ENCODE peak calls at places on chromosomes 2 and 18, in eight cellular contexts. F is CD8-positive, alpha-beta T cell; W is body of pancreas; Y is colonic mucosa; E is fibroblast of mammary gland; S is prostate gland; Q is brain microvascular endothelial cell; H is dorsolateral prefrontal cortex. A is an unnamed sample.

GRCh38 chr2:73237168-73237567 is 3.1 kb downstream of the CCT7 start:
- DNase-seq in H (no peak), Y (no peak), F (no peak), Q (no peak), E (no peak), S (no peak), W (no peak), A (no peak)

GRCh38 chr18:2402084-2402483 is 169.2 kb downstream of the METTL4 start:
- DNase-seq in F (no peak), H (no peak), S (no peak), W (no peak), E (peak; percentile 4), Y (no peak), Q (peak; percentile 37), A (no peak)

GRCh38 chr18:6729247-6730091 is at the start of gene ARHGAP28:
- DNase-seq in E (peak; percentile 79), Q (peak; percentile 87), F (no peak), S (peak; percentile 66), Y (peak; percentile 76), H (peak; percentile 55), W (peak; percentile 95), A (peak; percentile 75)

GRCh38 chr18:80175451-80176235 is 66.6 kb downstream of the ADNP2 start:
- DNase-seq in H (no peak), E (no peak), Q (peak; percentile 48), S (no peak), F (peak; percentile 41), Y (no peak), W (no peak), A (no peak)

GRCh38 chr2:8580316-8581047 is 101.4 kb upstream of the ID2 start:
- DNase-seq in E (no peak), H (no peak), Y (no peak), F (no peak), W (no peak), Q (no peak), S (no peak), A (no peak)

GRCh38 chr2:241649414-241649813 is 11.9 kb downstream of the ATG4B start:
- DNase-seq in H (peak; percentile 77), W (no peak), E (no peak), F (no peak), Y (no peak), Q (no peak), S (no peak), A (no peak)

GRCh38 chr2:43039376-43040080 is 186.9 kb downstream of the ZFP36L2 start:
- DNase-seq in E (no peak), H (no peak), Q (no peak), S (no peak), W (no peak), F (no peak), Y (no peak), A (no peak)

GRCh38 chr2:28558421-28558820 is 62.6 kb downstream of the PLB1 start:
- DNase-seq in W (no peak), F (no peak), Q (no peak), E (no peak), Y (no peak), H (no peak), S (no peak), A (peak; percentile 9)

DNA sequence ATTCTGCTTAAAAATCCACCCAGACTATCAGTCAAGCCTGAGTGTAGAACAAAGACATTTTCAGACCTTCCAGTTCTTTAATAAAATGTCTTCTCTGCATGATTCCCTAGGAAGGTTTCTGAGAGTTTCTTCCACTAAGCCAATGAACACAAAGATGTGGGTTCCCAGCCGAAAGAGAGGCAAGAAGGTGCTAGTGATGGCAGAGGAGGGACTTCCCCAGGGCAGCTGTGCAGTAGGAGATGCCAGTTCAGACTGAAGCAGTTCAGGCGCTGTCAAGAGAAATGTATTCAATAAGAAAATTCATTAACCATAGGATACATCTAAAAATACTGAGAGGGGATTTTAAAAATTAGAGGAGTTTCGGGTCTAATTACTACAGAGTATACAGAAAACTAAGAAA is 83.3 kb downstream of the RND3 start:
- DNase-seq in Q (no peak), Y (no peak), F (no peak), S (no peak), E (no peak), W (no peak), H (no peak), A (no peak)
- H3K4me3 ChIP-seq in Q (no peak overlapping the region), Y (no peak overlapping the region), F (no peak overlapping the region), S (no peak overlapping the region), E (no peak overlapping the region), W (no peak overlapping the region), H (no peak overlapping the region), A (no peak overlapping the region)

GRCh38 chr18:12779043-12779442 is 76.2 kb downstream of the PSMG2 start:
- DNase-seq in Y (no peak), F (no peak), W (no peak), S (no peak), E (no peak), H (no peak), Q (no peak), A (no peak)
- TF ChIP-seq CTCF in Y (no peak), F (no peak), W (no peak), S (no peak), E (no peak), H (no peak), Q (no peak), A (no peak)

DNA sequence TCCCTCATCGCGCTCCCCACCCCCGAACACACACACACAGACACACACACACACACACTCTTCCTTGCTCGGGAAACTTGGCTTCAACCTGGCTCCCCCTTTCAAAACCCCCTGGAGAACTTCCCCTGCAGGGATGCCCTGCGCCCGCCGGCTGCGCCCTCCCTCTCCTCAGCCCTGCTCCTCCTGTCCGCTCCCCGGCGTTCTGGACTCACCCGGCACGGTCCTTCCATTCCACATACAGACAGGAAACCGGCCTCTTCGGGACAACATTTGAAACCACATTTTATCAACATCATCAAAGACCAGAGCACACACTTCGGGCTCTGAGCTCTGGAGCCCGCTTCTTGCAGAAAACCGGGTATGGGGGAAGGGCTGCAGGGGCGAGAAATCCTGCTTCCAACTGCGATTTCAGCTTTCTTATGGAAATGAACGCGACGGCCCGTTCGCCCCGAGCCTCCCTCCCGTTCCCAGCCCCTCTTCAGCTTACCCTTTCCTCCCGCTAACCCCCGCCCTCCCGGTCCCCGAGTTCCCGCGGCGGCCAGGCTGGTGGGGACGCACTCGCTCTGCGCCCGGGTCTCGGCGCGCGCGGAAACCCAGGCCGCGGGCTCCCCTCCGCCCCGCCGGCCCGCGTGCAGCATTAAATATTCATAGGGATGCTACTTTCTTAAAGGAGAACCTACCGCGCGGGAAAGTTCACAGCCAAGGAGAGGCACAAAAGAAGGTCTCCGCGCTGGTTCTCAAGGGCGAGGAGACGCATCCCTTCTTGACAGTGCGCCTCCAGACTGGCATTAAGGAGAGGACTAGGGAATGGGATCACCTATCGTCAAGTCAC is 18.3 kb downstream of the POU3F3 start:
- DNase-seq in H (no peak), Q (no peak), Y (no peak), E (no peak), W (no peak), F (no peak), S (no peak), A (no peak)
- H3K4me3 ChIP-seq in H (peak overlapping the region; percentile 65), Q (no peak overlapping the region), Y (no peak overlapping the region), E (peak overlapping the region; percentile 3), W (no peak overlapping the region), F (no peak overlapping the region), S (no peak overlapping the region), A (no peak overlapping the region)

GRCh38 chr2:115161531-115162453 is 719.4 kb downstream of the DPP10 start:
- DNase-seq in F (no peak), H (peak; percentile 45), W (peak; percentile 85), Y (peak; percentile 74), E (no peak), Q (no peak), S (no peak), A (no peak)

GRCh38 chr2:115163572-115163971 is 721.1 kb downstream of the DPP10 start:
- DNase-seq in S (no peak), H (no peak), W (no peak), F (no peak), Y (no peak), E (no peak), Q (no peak), A (no peak)

GRCh38 chr2:115162454-115163293 is 720.2 kb downstream of the DPP10 start:
- DNase-seq in S (no peak), E (no peak), Y (peak; percentile 18), Q (no peak), F (no peak), H (peak; percentile 29), W (peak; percentile 34), A (no peak)

GRCh38 chr2:115168457-115168856 is 726.0 kb downstream of the DPP10 start:
- DNase-seq in F (no peak), Q (no peak), H (no peak), S (no peak), W (no peak), Y (no peak), E (no peak), A (no peak)

GRCh38 chr2:115165529-115166109 is 723.2 kb downstream of the DPP10 start:
- DNase-seq in W (peak; percentile 55), Y (peak; percentile 35), Q (peak; percentile 12), H (no peak), F (no peak), E (peak; percentile 34), S (no peak), A (peak; percentile 63)
- TF ChIP-seq CTCF in W (peak; percentile 71), Y (no peak), Q (peak; percentile 53), H (peak; percentile 16), F (no peak), E (peak; percentile 50), S (no peak), A (peak; percentile 51)

DNA sequence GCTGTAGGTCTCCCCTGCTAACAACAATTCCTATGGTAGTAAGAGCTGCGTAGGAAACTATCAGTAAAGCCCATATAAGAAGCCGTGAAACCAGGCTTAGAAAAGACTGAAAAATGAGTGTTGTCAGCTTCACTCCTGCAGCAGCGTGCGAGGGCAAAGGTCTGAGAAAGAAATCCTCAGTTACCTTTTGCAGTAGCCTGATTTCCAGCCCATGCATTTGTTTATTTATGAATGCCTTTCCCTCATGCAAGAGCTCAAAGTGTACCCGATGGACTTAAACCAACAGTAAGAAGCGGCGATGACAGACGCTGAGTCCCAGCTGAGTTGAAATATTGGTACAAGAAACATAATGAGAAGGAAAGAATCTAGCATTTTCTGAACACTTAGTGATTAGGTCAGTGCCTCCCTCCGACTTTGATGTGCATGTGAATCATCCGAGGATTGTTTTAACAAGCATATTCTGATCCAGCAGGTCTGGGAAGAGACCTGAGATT is 15.0 kb upstream of the POLI start:
- DNase-seq in S (peak; percentile 45), F (no peak), E (peak; percentile 64), H (no peak), Q (peak; percentile 27), Y (peak; percentile 23), W (peak; percentile 64), A (peak; percentile 65)
- H3K4me3 ChIP-seq in S (no peak overlapping the region), F (no peak overlapping the region), E (no peak overlapping the region), H (no peak overlapping the region), Q (peak overlapping the region; percentile 15), Y (peak overlapping the region; percentile 3), W (no peak overlapping the region), A (no peak overlapping the region)

DNA sequence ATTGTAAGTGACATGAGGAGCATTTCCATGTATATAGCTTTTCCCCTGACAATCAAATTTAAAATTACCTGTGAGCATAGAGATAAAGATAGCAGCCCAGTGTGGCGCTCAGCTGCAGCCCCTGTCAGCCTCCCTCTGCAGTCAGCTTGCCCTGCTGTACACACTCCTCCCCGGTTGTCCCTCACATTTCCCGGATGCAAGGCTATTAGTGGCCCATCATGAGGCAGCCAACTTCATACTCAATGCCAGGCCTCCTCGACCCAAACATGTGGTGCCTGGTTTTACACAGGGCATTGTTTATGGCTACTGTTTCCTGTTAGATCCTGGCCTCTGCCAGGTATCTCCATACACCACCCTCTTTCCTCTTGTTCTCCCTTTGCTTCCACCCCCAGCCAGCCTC is 116.1 kb upstream of the SH3BP4 start:
- DNase-seq in F (no peak), Q (no peak), E (no peak), H (no peak), Y (no peak), W (no peak), S (no peak), A (no peak)
- TF ChIP-seq CTCF in F (no peak), Q (no peak), E (no peak), H (no peak), Y (no peak), W (no peak), S (no peak), A (no peak)

A was measured in cardiac fibroblast.